ENCODE peak calls at places on chromosomes 11 and 22, in nine cellular contexts. One of them, this sample, is unnamed.

GRCh38 chr22:48083502-48083901 is 1321.1 kb downstream of the TBC1D22A start:
- DNase-seq in nephron progenitor cell: no peak
- DNase-seq in SK-N-SH: no peak
- DNase-seq in fibroblast of pulmonary artery: no peak
- DNase-seq in MCF 10A: no peak
- DNase-seq in Panc1: no peak
- DNase-seq in heart left ventricle: no peak
- DNase-seq in pancreas: no peak
- DNase-seq in fibroblast of villous mesenchyme: no peak
- DNase-seq in this sample: no peak

GRCh38 chr11:48116843-48117242 is 99.8 kb upstream of the OR4B1 start:
- DNase-seq in nephron progenitor cell: no peak
- DNase-seq in SK-N-SH: peak; percentile 36
- DNase-seq in fibroblast of pulmonary artery: peak; percentile 48
- DNase-seq in MCF 10A: peak; percentile 36
- DNase-seq in Panc1: no peak
- DNase-seq in heart left ventricle: no peak
- DNase-seq in pancreas: no peak
- DNase-seq in fibroblast of villous mesenchyme: no peak
- DNase-seq in this sample: peak; percentile 44

GRCh38 chr22:23862103-23862502 is 4.4 kb downstream of the SLC2A11 start:
- DNase-seq in nephron progenitor cell: peak; percentile 36
- DNase-seq in SK-N-SH: peak; percentile 65
- DNase-seq in fibroblast of pulmonary artery: peak; percentile 71
- DNase-seq in MCF 10A: peak; percentile 62
- DNase-seq in Panc1: no peak
- DNase-seq in heart left ventricle: no peak
- DNase-seq in pancreas: no peak
- DNase-seq in fibroblast of villous mesenchyme: peak; percentile 55
- DNase-seq in this sample: peak; percentile 72

GRCh38 chr11:69377029-69377952 is 83.3 kb downstream of the MYEOV start:
- DNase-seq in nephron progenitor cell: no peak
- DNase-seq in SK-N-SH: no peak
- DNase-seq in fibroblast of pulmonary artery: no peak
- DNase-seq in MCF 10A: peak; percentile 76
- DNase-seq in Panc1: no peak
- DNase-seq in heart left ventricle: no peak
- DNase-seq in pancreas: no peak
- DNase-seq in fibroblast of villous mesenchyme: no peak
- DNase-seq in this sample: no peak

GRCh38 chr11:74014880-74015279 is 6.0 kb upstream of the UCP3 start:
- DNase-seq in nephron progenitor cell: no peak
- DNase-seq in SK-N-SH: no peak
- DNase-seq in fibroblast of pulmonary artery: no peak
- DNase-seq in MCF 10A: no peak
- DNase-seq in Panc1: no peak
- DNase-seq in heart left ventricle: no peak
- DNase-seq in pancreas: no peak
- DNase-seq in fibroblast of villous mesenchyme: no peak
- DNase-seq in this sample: no peak

GRCh38 chr11:111930472-111930871 is 6.7 kb upstream of the DIXDC1 start:
- DNase-seq in nephron progenitor cell: no peak
- DNase-seq in SK-N-SH: no peak
- DNase-seq in fibroblast of pulmonary artery: no peak
- DNase-seq in MCF 10A: no peak
- DNase-seq in Panc1: no peak
- DNase-seq in heart left ventricle: no peak
- DNase-seq in pancreas: no peak
- DNase-seq in fibroblast of villous mesenchyme: no peak
- DNase-seq in this sample: no peak

GRCh38 chr11:92308366-92308765 is 83.7 kb downstream of the FAT3 start:
- DNase-seq in nephron progenitor cell: no peak
- DNase-seq in SK-N-SH: no peak
- DNase-seq in fibroblast of pulmonary artery: no peak
- DNase-seq in MCF 10A: peak; percentile 47
- DNase-seq in Panc1: no peak
- DNase-seq in heart left ventricle: no peak
- DNase-seq in pancreas: no peak
- DNase-seq in fibroblast of villous mesenchyme: peak; percentile 12
- DNase-seq in this sample: no peak

GRCh38 chr22:48106715-48107259 is 1344.3 kb downstream of the TBC1D22A start:
- DNase-seq in nephron progenitor cell: no peak
- DNase-seq in SK-N-SH: no peak
- DNase-seq in fibroblast of pulmonary artery: no peak
- DNase-seq in MCF 10A: no peak
- DNase-seq in Panc1: no peak
- DNase-seq in heart left ventricle: no peak
- DNase-seq in pancreas: no peak
- DNase-seq in fibroblast of villous mesenchyme: no peak
- DNase-seq in this sample: no peak

GRCh38 chr11:68750988-68751325 is 363 bp downstream of the TESMIN start:
- DNase-seq in nephron progenitor cell: no peak
- DNase-seq in SK-N-SH: no peak
- DNase-seq in fibroblast of pulmonary artery: no peak
- DNase-seq in MCF 10A: no peak
- DNase-seq in Panc1: no peak
- DNase-seq in heart left ventricle: no peak
- DNase-seq in pancreas: no peak
- DNase-seq in fibroblast of villous mesenchyme: no peak
- DNase-seq in this sample: no peak

GRCh38 chr11:17604913-17605230 is 57.8 kb downstream of the OTOG start:
- DNase-seq in nephron progenitor cell: no peak
- DNase-seq in SK-N-SH: no peak
- DNase-seq in fibroblast of pulmonary artery: no peak
- DNase-seq in MCF 10A: no peak
- DNase-seq in Panc1: no peak
- DNase-seq in heart left ventricle: no peak
- DNase-seq in pancreas: no peak
- DNase-seq in fibroblast of villous mesenchyme: no peak
- DNase-seq in this sample: no peak

GRCh38 chr11:124874571-124875255 is 9.5 kb downstream of the ROBO3 start:
- DNase-seq in nephron progenitor cell: no peak
- DNase-seq in SK-N-SH: no peak
- DNase-seq in fibroblast of pulmonary artery: no peak
- DNase-seq in MCF 10A: no peak
- DNase-seq in Panc1: no peak
- DNase-seq in heart left ventricle: no peak
- DNase-seq in pancreas: no peak
- DNase-seq in fibroblast of villous mesenchyme: no peak
- DNase-seq in this sample: no peak

GRCh38 chr22:37629928-37630327 is 9.5 kb upstream of the SH3BP1 start:
- DNase-seq in nephron progenitor cell: no peak
- DNase-seq in SK-N-SH: no peak
- DNase-seq in fibroblast of pulmonary artery: no peak
- DNase-seq in MCF 10A: no peak
- DNase-seq in Panc1: no peak
- DNase-seq in heart left ventricle: no peak
- DNase-seq in pancreas: no peak
- DNase-seq in fibroblast of villous mesenchyme: no peak
- DNase-seq in this sample: no peak

GRCh38 chr11:133832096-133833081 is 12.9 kb downstream of the SPATA19 start:
- DNase-seq in nephron progenitor cell: no peak
- DNase-seq in SK-N-SH: peak; percentile 56
- DNase-seq in fibroblast of pulmonary artery: no peak
- DNase-seq in MCF 10A: no peak
- DNase-seq in Panc1: no peak
- DNase-seq in heart left ventricle: no peak
- DNase-seq in pancreas: no peak
- DNase-seq in fibroblast of villous mesenchyme: no peak
- DNase-seq in this sample: no peak

GRCh38 chr11:133829566-133829965 is 15.7 kb downstream of the SPATA19 start:
- DNase-seq in nephron progenitor cell: no peak
- DNase-seq in SK-N-SH: no peak
- DNase-seq in fibroblast of pulmonary artery: no peak
- DNase-seq in MCF 10A: no peak
- DNase-seq in Panc1: no peak
- DNase-seq in heart left ventricle: no peak
- DNase-seq in pancreas: no peak
- DNase-seq in fibroblast of villous mesenchyme: no peak
- DNase-seq in this sample: no peak

GRCh38 chr11:133828861-133829260 is 16.5 kb downstream of the SPATA19 start:
- DNase-seq in nephron progenitor cell: no peak
- DNase-seq in SK-N-SH: no peak
- DNase-seq in fibroblast of pulmonary artery: no peak
- DNase-seq in MCF 10A: no peak
- DNase-seq in Panc1: no peak
- DNase-seq in heart left ventricle: no peak
- DNase-seq in pancreas: no peak
- DNase-seq in fibroblast of villous mesenchyme: no peak
- DNase-seq in this sample: no peak

GRCh38 chr11:133833101-133833898 is 12.0 kb downstream of the SPATA19 start:
- DNase-seq in nephron progenitor cell: no peak
- DNase-seq in SK-N-SH: peak; percentile 35
- DNase-seq in fibroblast of pulmonary artery: no peak
- DNase-seq in MCF 10A: no peak
- DNase-seq in Panc1: no peak
- DNase-seq in heart left ventricle: no peak
- DNase-seq in pancreas: no peak
- DNase-seq in fibroblast of villous mesenchyme: no peak
- DNase-seq in this sample: no peak

GRCh38 chr11:133830931-133831907 is 14.1 kb downstream of the SPATA19 start:
- DNase-seq in nephron progenitor cell: no peak
- DNase-seq in SK-N-SH: peak; percentile 54
- DNase-seq in fibroblast of pulmonary artery: no peak
- DNase-seq in MCF 10A: no peak
- DNase-seq in Panc1: no peak
- DNase-seq in heart left ventricle: no peak
- DNase-seq in pancreas: no peak
- DNase-seq in fibroblast of villous mesenchyme: no peak
- DNase-seq in this sample: no peak
- TF ChIP-seq CTCF in nephron progenitor cell: peak; percentile 42
- TF ChIP-seq CTCF in SK-N-SH: no peak
- TF ChIP-seq CTCF in fibroblast of pulmonary artery: no peak
- TF ChIP-seq CTCF in MCF 10A: peak; percentile 25
- TF ChIP-seq CTCF in Panc1: peak; percentile 85
- TF ChIP-seq CTCF in heart left ventricle: peak; percentile 30
- TF ChIP-seq CTCF in pancreas: no peak
- TF ChIP-seq CTCF in fibroblast of villous mesenchyme: no peak
- TF ChIP-seq CTCF in this sample: peak; percentile 12

DNA sequence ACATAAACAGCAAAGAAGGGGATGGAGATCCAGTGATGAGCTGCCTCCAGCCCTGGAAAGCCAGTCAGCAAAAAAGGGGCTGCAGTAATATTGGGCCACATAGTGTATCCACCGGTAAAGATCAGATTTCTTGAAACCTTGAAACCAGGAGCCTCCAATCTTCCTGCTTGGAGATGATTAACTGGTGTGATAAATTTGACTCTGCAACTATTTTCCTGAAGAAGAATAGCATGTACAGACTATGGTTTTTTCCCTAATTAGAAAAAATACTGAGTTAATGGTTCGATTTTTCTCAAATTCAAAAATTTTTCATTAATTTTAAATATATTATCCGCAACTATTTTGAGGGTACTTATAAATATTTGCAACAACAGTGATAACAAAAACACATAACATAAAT is at the start of gene OR51B2:
- DNase-seq in nephron progenitor cell: no peak
- DNase-seq in SK-N-SH: no peak
- DNase-seq in fibroblast of pulmonary artery: no peak
- DNase-seq in MCF 10A: no peak
- DNase-seq in Panc1: no peak
- DNase-seq in heart left ventricle: no peak
- DNase-seq in pancreas: no peak
- DNase-seq in fibroblast of villous mesenchyme: no peak
- DNase-seq in this sample: no peak
- TF ChIP-seq CTCF in nephron progenitor cell: no peak
- TF ChIP-seq CTCF in SK-N-SH: no peak
- TF ChIP-seq CTCF in fibroblast of pulmonary artery: no peak
- TF ChIP-seq CTCF in MCF 10A: no peak
- TF ChIP-seq CTCF in Panc1: no peak
- TF ChIP-seq CTCF in heart left ventricle: no peak
- TF ChIP-seq CTCF in pancreas: no peak
- TF ChIP-seq CTCF in fibroblast of villous mesenchyme: no peak
- TF ChIP-seq CTCF in this sample: no peak

DNA sequence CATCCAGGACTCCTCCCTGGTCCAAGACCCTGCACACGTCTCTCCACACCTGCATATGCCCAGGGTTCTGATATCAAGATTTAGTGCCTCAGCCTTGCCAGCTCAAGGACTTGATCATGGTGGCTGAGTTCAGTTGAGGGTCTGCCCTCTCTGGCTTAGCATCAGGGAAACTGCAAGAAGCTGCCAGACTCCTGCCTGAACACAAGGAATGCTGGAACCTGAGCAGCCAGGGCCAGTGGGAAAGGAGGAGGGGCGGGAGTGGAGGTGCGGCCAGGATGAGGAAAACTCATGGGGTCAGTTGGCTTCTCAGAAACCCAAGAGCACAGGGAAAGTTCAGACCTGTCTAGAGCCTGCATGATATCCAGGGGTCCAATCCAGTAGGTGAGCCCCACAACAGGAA is 546.1 kb downstream of the BUD13 start:
- DNase-seq in nephron progenitor cell: no peak
- DNase-seq in SK-N-SH: no peak
- DNase-seq in fibroblast of pulmonary artery: no peak
- DNase-seq in MCF 10A: no peak
- DNase-seq in Panc1: no peak
- DNase-seq in heart left ventricle: no peak
- DNase-seq in pancreas: no peak
- DNase-seq in fibroblast of villous mesenchyme: no peak
- DNase-seq in this sample: no peak
- TF ChIP-seq CTCF in nephron progenitor cell: no peak
- TF ChIP-seq CTCF in SK-N-SH: no peak
- TF ChIP-seq CTCF in fibroblast of pulmonary artery: no peak
- TF ChIP-seq CTCF in MCF 10A: no peak
- TF ChIP-seq CTCF in Panc1: no peak
- TF ChIP-seq CTCF in heart left ventricle: no peak
- TF ChIP-seq CTCF in pancreas: no peak
- TF ChIP-seq CTCF in fibroblast of villous mesenchyme: no peak
- TF ChIP-seq CTCF in this sample: no peak

GRCh38 chr22:29606320-29606719 is 2.9 kb downstream of the NF2 start:
- DNase-seq in nephron progenitor cell: no peak
- DNase-seq in SK-N-SH: no peak
- DNase-seq in fibroblast of pulmonary artery: no peak
- DNase-seq in MCF 10A: no peak
- DNase-seq in Panc1: no peak
- DNase-seq in heart left ventricle: no peak
- DNase-seq in pancreas: no peak
- DNase-seq in fibroblast of villous mesenchyme: no peak
- DNase-seq in this sample: no peak

GRCh38 chr22:29610780-29611179 is 7.3 kb downstream of the NF2 start:
- DNase-seq in nephron progenitor cell: no peak
- DNase-seq in SK-N-SH: no peak
- DNase-seq in fibroblast of pulmonary artery: no peak
- DNase-seq in MCF 10A: no peak
- DNase-seq in Panc1: no peak
- DNase-seq in heart left ventricle: no peak
- DNase-seq in pancreas: no peak
- DNase-seq in fibroblast of villous mesenchyme: no peak
- DNase-seq in this sample: no peak

GRCh38 chr22:29607426-29607825 is 4.0 kb downstream of the NF2 start:
- DNase-seq in nephron progenitor cell: no peak
- DNase-seq in SK-N-SH: no peak
- DNase-seq in fibroblast of pulmonary artery: peak; percentile 49
- DNase-seq in MCF 10A: no peak
- DNase-seq in Panc1: no peak
- DNase-seq in heart left ventricle: no peak
- DNase-seq in pancreas: no peak
- DNase-seq in fibroblast of villous mesenchyme: no peak
- DNase-seq in this sample: no peak

GRCh38 chr22:29605236-29605850 is 1.9 kb downstream of the NF2 start:
- DNase-seq in nephron progenitor cell: no peak
- DNase-seq in SK-N-SH: no peak
- DNase-seq in fibroblast of pulmonary artery: no peak
- DNase-seq in MCF 10A: no peak
- DNase-seq in Panc1: no peak
- DNase-seq in heart left ventricle: no peak
- DNase-seq in pancreas: no peak
- DNase-seq in fibroblast of villous mesenchyme: no peak
- DNase-seq in this sample: no peak

GRCh38 chr22:29609139-29609538 is 5.7 kb downstream of the NF2 start:
- DNase-seq in nephron progenitor cell: no peak
- DNase-seq in SK-N-SH: no peak
- DNase-seq in fibroblast of pulmonary artery: no peak
- DNase-seq in MCF 10A: no peak
- DNase-seq in Panc1: no peak
- DNase-seq in heart left ventricle: no peak
- DNase-seq in pancreas: no peak
- DNase-seq in fibroblast of villous mesenchyme: no peak
- DNase-seq in this sample: peak; percentile 40
- TF ChIP-seq CTCF in nephron progenitor cell: peak; percentile 15
- TF ChIP-seq CTCF in SK-N-SH: no peak
- TF ChIP-seq CTCF in fibroblast of pulmonary artery: peak; percentile 44
- TF ChIP-seq CTCF in MCF 10A: no peak
- TF ChIP-seq CTCF in Panc1: peak; percentile 66
- TF ChIP-seq CTCF in heart left ventricle: peak; percentile 15
- TF ChIP-seq CTCF in pancreas: no peak
- TF ChIP-seq CTCF in fibroblast of villous mesenchyme: peak; percentile 53
- TF ChIP-seq CTCF in this sample: peak; percentile 64